ENCODE peak calls at places on chromosomes 13 and 19, in seven cellular contexts. T is aorta, J is left ventricle myocardium inferior, A is pancreas, F is psoas muscle, P is mammary epithelial cell, I is A549. K is an unnamed sample.

GRCh38 chr19:685457-685931 is 9.3 kb downstream of the FSTL3 start:
- DNase-seq in T (no peak), A (peak), I (no peak), P (no peak), F (no peak), J (no peak), K (no peak)

GRCh38 chr13:44660050-44660449 is 83.9 kb upstream of the TSC22D1 start:
- DNase-seq in A (no peak), T (no peak), J (no peak), F (no peak), P (peak), I (no peak), K (no peak)

GRCh38 chr19:38596057-38596981 is 21.4 kb downstream of the MAP4K1 start:
- DNase-seq in J (no peak), A (peak), I (peak), T (no peak), P (no peak), F (peak), K (no peak)

GRCh38 chr13:109672545-109672944 is 113.8 kb downstream of the IRS2 start:
- DNase-seq in F (no peak), I (no peak), P (no peak), T (no peak), J (no peak), A (no peak), K (no peak)

GRCh38 chr19:610801-611505 is 21.3 kb downstream of the HCN2 start:
- DNase-seq in I (no peak), P (no peak), J (peak), A (peak), F (peak), T (no peak), K (peak)

GRCh38 chr13:89514534-89515312 is 1832.8 kb upstream of the MIR17HG start:
- DNase-seq in T (no peak), I (peak), J (no peak), P (peak), A (no peak), F (no peak), K (peak)

GRCh38 chr19:4575267-4575793 is 15.8 kb upstream of the SEMA6B start:
- DNase-seq in P (peak), I (peak), J (peak), T (no peak), F (peak), A (no peak), K (peak)

GRCh38 chr13:40069173-40070044 is 413.9 kb downstream of the COG6 start:
- DNase-seq in F (peak), P (peak), I (peak), A (peak), T (peak), J (peak), K (peak)

GRCh38 chr13:113976711-113977684 is 3.1 kb upstream of the C13orf46 start:
- DNase-seq in P (peak), A (peak), T (peak), J (no peak), I (peak), F (peak), K (peak)

GRCh38 chr13:107379398-107380155 is 811.6 kb upstream of the ARGLU1 start:
- DNase-seq in I (no peak), J (no peak), A (no peak), P (no peak), F (no peak), T (no peak), K (no peak)

GRCh38 chr13:78137404-78138142 is 218.9 kb upstream of the EDNRB start:
- DNase-seq in I (peak), J (no peak), T (no peak), P (peak), A (no peak), F (no peak), K (peak)

GRCh38 chr19:43759515-43759914 is 4.8 kb upstream of the SMG9 start:
- DNase-seq in A (no peak), I (peak), P (peak), T (no peak), J (no peak), F (no peak), K (peak)

GRCh38 chr13:114037674-114038073 is 63.8 kb upstream of the C13orf46 start:
- DNase-seq in A (no peak), T (no peak), F (no peak), I (no peak), P (no peak), J (no peak), K (no peak)

GRCh38 chr19:18418034-18418724 is 1.0 kb upstream of the SSBP4 start:
- DNase-seq in A (peak), F (peak), J (no peak), T (peak), I (no peak), P (no peak), K (no peak)

GRCh38 chr13:113762075-113762474 is 3.0 kb downstream of the TMEM255B start:
- DNase-seq in I (no peak), A (no peak), P (no peak), T (no peak), J (no peak), F (no peak), K (no peak)

GRCh38 chr19:18514800-18515682 is 6.8 kb downstream of the ELL start:
- DNase-seq in I (no peak), P (no peak), A (no peak), F (no peak), T (peak), J (peak), K (peak)

GRCh38 chr13:113539822-113540221 is 44.7 kb upstream of the TFDP1 start:
- DNase-seq in I (no peak), J (no peak), F (no peak), A (no peak), T (no peak), P (no peak), K (no peak)

GRCh38 chr19:50333737-50334617 is 4.8 kb upstream of the KCNC3 start:
- DNase-seq in T (peak), A (peak), P (no peak), J (peak), I (peak), F (peak), K (no peak)

GRCh38 chr19:44738603-44739585 is 9.6 kb upstream of the BCL3 start:
- DNase-seq in I (peak), P (no peak), J (no peak), A (peak), F (no peak), T (no peak), K (no peak)

GRCh38 chr13:51026016-51026415 is 85.1 kb downstream of the C13orf42 start:
- DNase-seq in P (no peak), J (no peak), A (no peak), T (no peak), F (no peak), I (no peak), K (no peak)

GRCh38 chr19:38303517-38304351 is at the start of gene C19orf33:
- DNase-seq in F (no peak), J (peak), T (no peak), A (no peak), P (peak), I (peak), K (no peak)

GRCh38 chr13:112447761-112448603 is 71.8 kb downstream of the SPACA7 start:
- DNase-seq in J (no peak), P (no peak), I (no peak), A (peak), T (no peak), F (peak), K (no peak)

GRCh38 chr13:73216381-73216831 is 157.6 kb downstream of the KLF5 start:
- DNase-seq in I (no peak), T (no peak), A (no peak), P (peak), J (no peak), F (no peak), K (no peak)

GRCh38 chr13:112931028-112931934 is 37.7 kb upstream of the MCF2L start:
- DNase-seq in P (peak), F (no peak), J (no peak), I (peak), T (no peak), A (no peak), K (peak)

GRCh38 chr13:46288570-46289259 is 77.0 kb downstream of the LRRC63 start:
- DNase-seq in I (peak), P (peak), F (no peak), T (no peak), A (no peak), J (no peak), K (peak)

GRCh38 chr19:16073988-16074387 is 2.3 kb upstream of the TPM4 start:
- DNase-seq in J (no peak), F (no peak), I (no peak), T (peak), A (no peak), P (no peak), K (no peak)

GRCh38 chr19:39828634-39829032 is 5.3 kb downstream of the DYRK1B start:
- DNase-seq in F (no peak), I (no peak), J (no peak), A (no peak), T (no peak), P (no peak), K (no peak)

GRCh38 chr13:109529964-109530363 is 256.4 kb downstream of the IRS2 start:
- DNase-seq in I (no peak), J (no peak), F (no peak), T (no peak), P (no peak), A (no peak), K (no peak)

GRCh38 chr13:34458756-34459462 is 483.2 kb upstream of the NBEA start:
- DNase-seq in T (no peak), J (peak), I (no peak), F (no peak), A (no peak), P (no peak), K (no peak)

GRCh38 chr19:4069331-4069959 is 2.7 kb upstream of the ZBTB7A start:
- DNase-seq in I (no peak), J (no peak), T (peak), P (no peak), F (peak), A (no peak), K (no peak)

GRCh38 chr19:28136796-28137195 is 1076.2 kb downstream of the UQCRFS1 start:
- DNase-seq in P (no peak), F (no peak), A (no peak), J (no peak), I (no peak), T (no peak), K (no peak)

GRCh38 chr13:51370116-51370515 is 30.6 kb downstream of the SERPINE3 start:
- DNase-seq in F (no peak), J (no peak), A (no peak), P (no peak), I (no peak), T (no peak), K (peak)

GRCh38 chr19:51431124-51431523 is 13.7 kb upstream of the SIGLEC10 start:
- DNase-seq in F (no peak), T (no peak), A (no peak), I (no peak), J (no peak), P (no peak), K (no peak)
- H3K27ac ChIP-seq in F (no peak), T (no peak), A (no peak), I (no peak), J (no peak), P (no peak), K (no peak)

GRCh38 chr19:55689366-55690108 is 14.5 kb downstream of the EPN1 start:
- DNase-seq in A (no peak), P (no peak), I (no peak), T (peak), F (peak), J (peak), K (no peak)
- H3K27ac ChIP-seq in A (no peak), P (no peak), I (no peak), T (no peak), F (no peak), J (no peak), K (no peak)

GRCh38 chr19:42276821-42277220 is 7.8 kb downstream of the CIC start:
- DNase-seq in T (no peak), A (no peak), I (no peak), P (peak), F (no peak), J (no peak), K (no peak)
- H3K27ac ChIP-seq in T (no peak), A (no peak), I (no peak), P (peak), F (peak), J (peak), K (no peak)

DNA sequence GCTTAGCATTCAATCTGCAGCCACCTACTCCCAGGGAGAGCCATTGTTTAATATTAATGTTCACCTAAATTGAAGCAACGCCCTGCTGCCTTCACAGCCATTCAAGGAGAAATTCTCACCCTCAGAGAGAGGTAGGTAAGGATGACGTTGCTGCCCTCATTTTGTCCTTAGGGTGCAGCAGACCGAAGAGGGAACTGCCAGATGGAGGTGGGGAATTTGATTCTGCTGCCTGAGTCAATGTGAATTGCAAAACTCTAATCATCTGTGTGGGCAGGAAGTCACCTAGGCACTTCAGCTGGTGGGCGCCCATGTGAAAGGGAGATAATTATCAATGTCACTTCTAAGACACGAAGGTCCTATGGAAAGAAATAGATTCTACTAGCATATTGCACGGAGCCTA is 503.4 kb downstream of the TBC1D4 start:
- DNase-seq in P (peak), I (no peak), F (no peak), A (no peak), J (no peak), T (no peak), K (no peak)
- H3K27ac ChIP-seq in P (no peak), I (no peak), F (no peak), A (no peak), J (no peak), T (no peak), K (no peak)

GRCh38 chr19:55855160-55855559 is 18.8 kb downstream of the NLRP4 start:
- DNase-seq in P (no peak), J (no peak), T (no peak), F (no peak), I (no peak), A (no peak), K (no peak)

GRCh38 chr19:55858401-55858800 is 22.1 kb downstream of the NLRP4 start:
- DNase-seq in I (no peak), A (no peak), P (no peak), J (no peak), T (no peak), F (no peak), K (no peak)

GRCh38 chr19:55857149-55857548 is 20.8 kb downstream of the NLRP4 start:
- DNase-seq in A (no peak), I (no peak), T (no peak), P (no peak), J (no peak), F (no peak), K (no peak)

GRCh38 chr19:55857974-55858373 is 21.6 kb downstream of the NLRP4 start:
- DNase-seq in T (no peak), I (no peak), P (no peak), J (no peak), A (no peak), F (no peak), K (no peak)
- H3K27ac ChIP-seq in T (no peak), I (no peak), P (no peak), J (no peak), A (no peak), F (no peak), K (no peak)

GRCh38 chr19:34661357-34661756 is 15.6 kb downstream of the SCGB2B2 start:
- DNase-seq in I (no peak), J (no peak), F (no peak), T (no peak), A (no peak), P (no peak), K (no peak)
- H3K27ac ChIP-seq in I (no peak), J (peak), F (peak), T (no peak), A (no peak), P (no peak), K (no peak)

GRCh38 chr19:10182847-10183246 is 11.9 kb downstream of the DNMT1 start:
- DNase-seq in I (no peak), P (no peak), T (no peak), F (no peak), J (no peak), A (no peak), K (no peak)

GRCh38 chr19:10180459-10180858 is 14.3 kb downstream of the DNMT1 start:
- DNase-seq in I (no peak), P (no peak), J (no peak), T (no peak), A (no peak), F (no peak), K (no peak)

GRCh38 chr19:10187315-10187714 is 7.4 kb downstream of the DNMT1 start:
- DNase-seq in F (no peak), P (no peak), I (no peak), T (no peak), J (no peak), A (no peak), K (no peak)

GRCh38 chr19:10183926-10184325 is 10.8 kb downstream of the DNMT1 start:
- DNase-seq in T (no peak), J (no peak), F (no peak), P (no peak), A (no peak), I (no peak), K (no peak)

DNA sequence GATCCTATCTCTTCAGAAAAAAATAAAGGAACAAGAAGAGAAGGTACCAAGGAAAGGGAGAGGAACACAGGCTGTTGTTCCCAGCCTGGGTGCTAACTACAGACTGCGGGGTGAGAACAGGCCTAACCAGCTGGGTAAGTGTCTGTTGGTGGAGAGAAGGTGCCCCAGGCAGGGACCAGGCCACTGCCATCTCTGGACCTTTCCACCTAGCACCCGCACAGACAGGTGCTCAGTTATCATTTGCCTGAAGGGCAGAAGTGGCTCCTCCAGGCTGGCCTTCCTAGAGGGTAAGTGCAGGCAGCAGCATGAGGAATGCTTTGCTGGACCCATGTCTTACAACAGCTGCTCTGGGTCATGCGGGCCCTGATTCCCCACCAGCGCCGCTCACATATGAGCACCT is 10.1 kb downstream of the DNMT1 start:
- DNase-seq in I (no peak), A (no peak), T (no peak), J (no peak), F (no peak), P (peak), K (no peak)
- H3K27ac ChIP-seq in I (no peak), A (no peak), T (no peak), J (no peak), F (no peak), P (no peak), K (no peak)

GRCh38 chr13:69769637-69770036 is 338.0 kb upstream of the ATXN8OS start:
- DNase-seq in T (no peak), F (no peak), I (no peak), P (no peak), A (peak), J (no peak), K (no peak)
- H3K27ac ChIP-seq in T (no peak), F (no peak), I (no peak), P (no peak), A (no peak), J (no peak), K (no peak)